ENCODE peak calls at places on chromosomes 5 and 9, in ten cellular contexts. V, W, X, Y, Z, F, B, O, Q and I are unnamed samples.

GRCh38 chr9:137907776-137908175 is 30.2 kb downstream of the CACNA1B start:
- DNase-seq in V (no peak), W (no peak), X (no peak), Y (no peak), Z (no peak), F (no peak), B (peak; percentile 30), O (no peak), Q (no peak), I (no peak)

GRCh38 chr5:103487253-103487652 is 75.3 kb downstream of the NUDT12 start:
- DNase-seq in V (no peak), W (no peak), X (peak; percentile 78), Y (no peak), Z (no peak), F (no peak), B (no peak), O (no peak), Q (no peak), I (peak; percentile 40)

GRCh38 chr5:61401726-61402125 is 69.7 kb downstream of the ZSWIM6 start:
- DNase-seq in V (no peak), W (no peak), X (peak; percentile 67), Y (no peak), Z (no peak), F (no peak), B (no peak), O (no peak), Q (no peak), I (peak; percentile 81)

GRCh38 chr9:123960366-123960765 is 30.4 kb upstream of the DENND1A start:
- DNase-seq in V (no peak), W (no peak), X (no peak), Y (no peak), Z (no peak), F (no peak), B (no peak), O (no peak), Q (peak; percentile 32), I (no peak)

GRCh38 chr9:120935383-120935857 is 8.8 kb upstream of the TRAF1 start:
- DNase-seq in V (peak; percentile 54), W (no peak), X (peak; percentile 94), Y (peak; percentile 100), Z (no peak), F (no peak), B (peak; percentile 94), O (peak; percentile 90), Q (peak; percentile 57), I (peak; percentile 92)

GRCh38 chr9:109182940-109183798 is 16.1 kb upstream of the FRRS1L start:
- DNase-seq in V (no peak), W (peak; percentile 67), X (peak; percentile 29), Y (no peak), Z (no peak), F (no peak), B (no peak), O (no peak), Q (peak; percentile 40), I (peak; percentile 32)

GRCh38 chr9:99660191-99660636 is 161.5 kb upstream of the NR4A3 start:
- DNase-seq in V (peak; percentile 5), W (no peak), X (no peak), Y (no peak), Z (no peak), F (no peak), B (no peak), O (no peak), Q (no peak), I (no peak)

GRCh38 chr9:133237271-133237731 is 28.3 kb upstream of the OBP2B start:
- DNase-seq in V (no peak), W (no peak), X (peak; percentile 47), Y (no peak), Z (no peak), F (no peak), B (no peak), O (no peak), Q (no peak), I (peak; percentile 23)

GRCh38 chr5:59038169-59039002 is 455.5 kb downstream of the RAB3C start:
- DNase-seq in V (no peak), W (peak; percentile 64), X (no peak), Y (no peak), Z (no peak), F (no peak), B (no peak), O (no peak), Q (no peak), I (peak; percentile 28)

GRCh38 chr5:42889311-42889933 is 77.7 kb upstream of the SELENOP start:
- DNase-seq in V (peak; percentile 31), W (peak; percentile 68), X (peak; percentile 74), Y (peak; percentile 75), Z (peak; percentile 54), F (peak; percentile 57), B (peak; percentile 67), O (peak; percentile 41), Q (peak; percentile 83), I (peak; percentile 74)

GRCh38 chr9:1599961-1600360 is 415.2 kb upstream of the SMARCA2 start:
- DNase-seq in V (no peak), W (no peak), X (no peak), Y (no peak), Z (no peak), F (no peak), B (no peak), O (no peak), Q (no peak), I (no peak)

GRCh38 chr5:177442066-177442836 is 4.4 kb upstream of the PRR7 start:
- DNase-seq in V (no peak), W (no peak), X (no peak), Y (no peak), Z (no peak), F (no peak), B (no peak), O (no peak), Q (no peak), I (no peak)

GRCh38 chr5:3010301-3010952 is 258.9 kb upstream of the IRX2 start:
- DNase-seq in V (no peak), W (no peak), X (no peak), Y (no peak), Z (no peak), F (no peak), B (no peak), O (no peak), Q (no peak), I (no peak)

GRCh38 chr5:137833463-137833862 is 34.2 kb upstream of the MYOT start:
- DNase-seq in V (no peak), W (peak; percentile 33), X (peak; percentile 92), Y (no peak), Z (no peak), F (no peak), B (no peak), O (peak; percentile 15), Q (no peak), I (peak; percentile 90)

GRCh38 chr9:75844321-75844720 is 46.2 kb upstream of the PCSK5 start:
- DNase-seq in V (no peak), W (no peak), X (peak; percentile 3), Y (no peak), Z (no peak), F (no peak), B (no peak), O (no peak), Q (no peak), I (no peak)

GRCh38 chr9:68955281-68955680 is 58.6 kb downstream of the PRKACG start:
- DNase-seq in V (no peak), W (no peak), X (no peak), Y (no peak), Z (no peak), F (no peak), B (no peak), O (no peak), Q (no peak), I (no peak)

GRCh38 chr9:121945281-121945680 is 147.8 kb downstream of the TTLL11 start:
- DNase-seq in V (no peak), W (no peak), X (no peak), Y (no peak), Z (no peak), F (no peak), B (no peak), O (no peak), Q (no peak), I (no peak)

GRCh38 chr9:2263665-2264064 is 248.5 kb downstream of the SMARCA2 start:
- DNase-seq in V (no peak), W (no peak), X (no peak), Y (no peak), Z (no peak), F (no peak), B (no peak), O (no peak), Q (no peak), I (no peak)

GRCh38 chr5:1537166-1538154 is 13.7 kb upstream of the LPCAT1 start:
- DNase-seq in V (no peak), W (no peak), X (no peak), Y (no peak), Z (no peak), F (no peak), B (no peak), O (no peak), Q (no peak), I (no peak)